ENCODE peak calls at places on chromosomes 7 and 10, in seven cellular contexts. G is PC-3; Z is HFF-Myc; R is pancreas; X is activated CD4-positive, alpha-beta memory T cell treated with anti-CD3 and anti-CD28 coated beads for 36 hours; J is hippocampal formation; Q is HCT116. I is an unnamed sample.

GRCh38 chr7:157397751-157398691 is 61.2 kb downstream of the DNAJB6 start:
- DNase-seq in Z (peak), G (peak), Q (no peak), R (no peak), J (no peak), X (peak), I (peak)

GRCh38 chr7:3028071-3028766 is 15.4 kb downstream of the CARD11 start:
- DNase-seq in G (peak), X (peak), R (peak), Q (no peak), J (peak), Z (peak), I (no peak)

GRCh38 chr7:95411036-95411435 is 14.9 kb upstream of the PON3 start:
- DNase-seq in J (no peak), Q (no peak), Z (peak), X (no peak), R (no peak), G (peak), I (no peak)

GRCh38 chr10:7797582-7797981 is 9.6 kb downstream of the ATP5F1C start:
- DNase-seq in Z (peak), J (no peak), X (peak), R (peak), Q (peak), G (peak), I (peak)

GRCh38 chr7:30226593-30227268 is 57.7 kb upstream of the ZNRF2 start:
- DNase-seq in Z (no peak), J (no peak), G (peak), Q (peak), X (no peak), R (peak), I (no peak)

GRCh38 chr7:20280475-20281351 is 50.0 kb upstream of the ITGB8 start:
- DNase-seq in J (no peak), Z (peak), X (no peak), G (peak), R (no peak), Q (no peak), I (peak)

GRCh38 chr7:134995239-134996096 is 9.2 kb downstream of the AGBL3 start:
- DNase-seq in Z (no peak), G (no peak), J (no peak), R (no peak), Q (no peak), X (no peak), I (no peak)

GRCh38 chr10:124092270-124093075 is 925 bp downstream of the CHST15 start:
- DNase-seq in X (peak), Z (no peak), G (peak), R (peak), Q (no peak), J (peak), I (peak)

GRCh38 chr10:52729259-52730104 is 43.1 kb downstream of the MBL2 start:
- DNase-seq in R (no peak), J (no peak), Q (peak), X (no peak), G (peak), Z (no peak), I (peak)

GRCh38 chr10:125127110-125127509 is 33.3 kb downstream of the CTBP2 start:
- DNase-seq in X (no peak), Z (no peak), G (no peak), J (no peak), Q (no peak), R (no peak), I (no peak)

GRCh38 chr7:11193131-11193867 is 219.6 kb downstream of the PHF14 start:
- DNase-seq in X (no peak), Z (no peak), R (no peak), G (peak), Q (no peak), J (no peak), I (peak)

GRCh38 chr7:40700653-40701475 is 566.1 kb downstream of the SUGCT start:
- DNase-seq in G (no peak), R (no peak), J (no peak), Q (no peak), Z (no peak), X (peak), I (peak)

GRCh38 chr7:81833401-81833800 is 63.6 kb upstream of the HGF start:
- DNase-seq in J (no peak), Q (no peak), G (no peak), Z (no peak), R (no peak), X (no peak), I (peak)

GRCh38 chr7:27901028-27901760 is 161.2 kb downstream of the TAX1BP1 start:
- DNase-seq in Z (no peak), R (no peak), Q (no peak), X (peak), J (no peak), G (peak), I (peak)

GRCh38 chr10:132375795-132376297 is 21.2 kb upstream of the PWWP2B start:
- DNase-seq in R (no peak), J (no peak), Q (no peak), G (no peak), X (no peak), Z (no peak), I (no peak)

GRCh38 chr7:151246161-151247015 is 2.1 kb downstream of the SMARCD3 start:
- DNase-seq in X (no peak), R (no peak), J (no peak), Q (no peak), G (no peak), Z (no peak), I (no peak)

GRCh38 chr7:111679944-111680343 is 117.7 kb upstream of the IMMP2L start:
- DNase-seq in X (no peak), G (peak), R (no peak), J (no peak), Q (no peak), Z (no peak), I (no peak)

GRCh38 chr10:110918269-110918632 is 729 bp downstream of the BBIP1 start:
- DNase-seq in Q (peak), G (peak), X (no peak), R (peak), Z (peak), J (no peak), I (peak)

GRCh38 chr7:63925626-63926460 is 72.8 kb upstream of the ZNF722 start:
- DNase-seq in X (peak), R (peak), J (peak), Q (no peak), Z (no peak), G (peak), I (peak)

GRCh38 chr7:77587276-77587675 is 50.2 kb downstream of the PTPN12 start:
- DNase-seq in J (no peak), Q (no peak), R (no peak), Z (peak), X (no peak), G (no peak), I (peak)

GRCh38 chr10:3906511-3907111 is 121.6 kb upstream of the KLF6 start:
- DNase-seq in J (no peak), Q (no peak), Z (no peak), G (peak), R (no peak), X (no peak), I (no peak)

GRCh38 chr7:137109966-137110930 is 233.3 kb downstream of the PTN start:
- DNase-seq in Q (no peak), J (no peak), G (peak), Z (no peak), R (no peak), X (no peak), I (peak)

GRCh38 chr10:11795101-11795920 is 27.8 kb upstream of the PROSER2 start:
- DNase-seq in Q (no peak), G (no peak), Z (no peak), R (no peak), J (no peak), X (no peak), I (no peak)

GRCh38 chr10:102611514-102612095 is 32.7 kb upstream of the TRIM8 start:
- DNase-seq in Q (no peak), R (no peak), Z (no peak), G (peak), X (no peak), J (no peak), I (no peak)

GRCh38 chr7:91266931-91267557 is 2.8 kb downstream of the FZD1 start:
- DNase-seq in Z (no peak), J (no peak), Q (no peak), G (no peak), X (no peak), R (no peak), I (no peak)

GRCh38 chr7:18530224-18531179 is 35.0 kb downstream of the HDAC9 start:
- DNase-seq in G (no peak), J (no peak), R (no peak), Z (no peak), Q (no peak), X (no peak), I (no peak)

I was measured in AG08395.